ENCODE peak calls at places on chromosomes 16 and 17, in nine cellular contexts. One of them, this sample, is unnamed.

GRCh38 chr17:5203908-5204294 is 12.2 kb upstream of the ZNF594 start:
- DNase-seq in neural progenitor cell: no peak
- DNase-seq in brain microvascular endothelial cell: peak
- DNase-seq in H9: no peak
- DNase-seq in left lung: no peak
- DNase-seq in OCI-LY7: no peak
- DNase-seq in heart right ventricle: no peak
- DNase-seq in keratinocyte: no peak
- DNase-seq in sigmoid colon: no peak
- DNase-seq in this sample: no peak

GRCh38 chr17:64599187-64599676 is 62.9 kb downstream of the SMURF2 start:
- DNase-seq in keratinocyte: no peak
- DNase-seq in brain microvascular endothelial cell: no peak
- DNase-seq in heart right ventricle: no peak
- DNase-seq in left lung: no peak
- DNase-seq in H9: peak
- DNase-seq in sigmoid colon: no peak
- DNase-seq in OCI-LY7: peak
- DNase-seq in neural progenitor cell: peak
- DNase-seq in this sample: no peak

GRCh38 chr17:15999974-16000827 is 577 bp downstream of the TTC19 start:
- DNase-seq in neural progenitor cell: peak
- DNase-seq in keratinocyte: no peak
- DNase-seq in H9: no peak
- DNase-seq in left lung: no peak
- DNase-seq in OCI-LY7: peak
- DNase-seq in sigmoid colon: peak
- DNase-seq in brain microvascular endothelial cell: peak
- DNase-seq in heart right ventricle: peak
- DNase-seq in this sample: peak

GRCh38 chr16:30144917-30145316 is 21.9 kb upstream of the MAPK3 start:
- DNase-seq in H9: no peak
- DNase-seq in neural progenitor cell: no peak
- DNase-seq in brain microvascular endothelial cell: no peak
- DNase-seq in OCI-LY7: no peak
- DNase-seq in left lung: no peak
- DNase-seq in sigmoid colon: no peak
- DNase-seq in keratinocyte: no peak
- DNase-seq in heart right ventricle: no peak
- DNase-seq in this sample: no peak

GRCh38 chr17:31112001-31112661 is 17.4 kb downstream of the NF1 start:
- DNase-seq in brain microvascular endothelial cell: no peak
- DNase-seq in OCI-LY7: no peak
- DNase-seq in sigmoid colon: no peak
- DNase-seq in keratinocyte: no peak
- DNase-seq in left lung: no peak
- DNase-seq in H9: no peak
- DNase-seq in neural progenitor cell: no peak
- DNase-seq in heart right ventricle: no peak
- DNase-seq in this sample: no peak

GRCh38 chr16:80803341-80804060 is 897 bp downstream of the CDYL2 start:
- DNase-seq in brain microvascular endothelial cell: no peak
- DNase-seq in neural progenitor cell: peak
- DNase-seq in OCI-LY7: peak
- DNase-seq in left lung: peak
- DNase-seq in keratinocyte: no peak
- DNase-seq in sigmoid colon: no peak
- DNase-seq in H9: peak
- DNase-seq in heart right ventricle: no peak
- DNase-seq in this sample: peak

GRCh38 chr16:81582655-81583441 is 138.2 kb downstream of the CMIP start:
- DNase-seq in sigmoid colon: no peak
- DNase-seq in H9: no peak
- DNase-seq in neural progenitor cell: peak
- DNase-seq in brain microvascular endothelial cell: no peak
- DNase-seq in keratinocyte: no peak
- DNase-seq in left lung: no peak
- DNase-seq in heart right ventricle: no peak
- DNase-seq in OCI-LY7: no peak
- DNase-seq in this sample: no peak

GRCh38 chr16:75288596-75289120 is 37.2 kb upstream of the BCAR1 start:
- DNase-seq in heart right ventricle: no peak
- DNase-seq in OCI-LY7: no peak
- DNase-seq in neural progenitor cell: no peak
- DNase-seq in keratinocyte: no peak
- DNase-seq in sigmoid colon: no peak
- DNase-seq in H9: no peak
- DNase-seq in left lung: no peak
- DNase-seq in brain microvascular endothelial cell: no peak
- DNase-seq in this sample: no peak

GRCh38 chr17:64777413-64778101 is 115.5 kb upstream of the SMURF2 start:
- DNase-seq in keratinocyte: no peak
- DNase-seq in H9: no peak
- DNase-seq in sigmoid colon: peak
- DNase-seq in heart right ventricle: no peak
- DNase-seq in OCI-LY7: peak
- DNase-seq in brain microvascular endothelial cell: no peak
- DNase-seq in left lung: peak
- DNase-seq in neural progenitor cell: peak
- DNase-seq in this sample: no peak

GRCh38 chr16:6157806-6158205 is 1060.2 kb upstream of the EEF2KMT start:
- DNase-seq in brain microvascular endothelial cell: no peak
- DNase-seq in H9: no peak
- DNase-seq in neural progenitor cell: no peak
- DNase-seq in sigmoid colon: no peak
- DNase-seq in OCI-LY7: no peak
- DNase-seq in heart right ventricle: no peak
- DNase-seq in left lung: no peak
- DNase-seq in keratinocyte: no peak
- DNase-seq in this sample: no peak

GRCh38 chr16:85819711-85820110 is 20.2 kb downstream of the COX4I1 start:
- DNase-seq in left lung: no peak
- DNase-seq in neural progenitor cell: no peak
- DNase-seq in heart right ventricle: no peak
- DNase-seq in H9: no peak
- DNase-seq in sigmoid colon: peak
- DNase-seq in brain microvascular endothelial cell: no peak
- DNase-seq in keratinocyte: no peak
- DNase-seq in OCI-LY7: no peak
- DNase-seq in this sample: no peak

GRCh38 chr17:65589321-65589720 is 27.9 kb upstream of the AXIN2 start:
- DNase-seq in sigmoid colon: no peak
- DNase-seq in brain microvascular endothelial cell: no peak
- DNase-seq in H9: no peak
- DNase-seq in left lung: no peak
- DNase-seq in keratinocyte: no peak
- DNase-seq in OCI-LY7: no peak
- DNase-seq in neural progenitor cell: no peak
- DNase-seq in heart right ventricle: no peak
- DNase-seq in this sample: no peak

GRCh38 chr17:49898547-49899490 is 51.0 kb upstream of the TAC4 start:
- DNase-seq in sigmoid colon: no peak
- DNase-seq in OCI-LY7: peak
- DNase-seq in H9: peak
- DNase-seq in heart right ventricle: no peak
- DNase-seq in left lung: no peak
- DNase-seq in brain microvascular endothelial cell: no peak
- DNase-seq in neural progenitor cell: peak
- DNase-seq in keratinocyte: no peak
- DNase-seq in this sample: peak

GRCh38 chr17:32443827-32444300 is 446 bp upstream of the PSMD11 start:
- DNase-seq in H9: no peak
- DNase-seq in brain microvascular endothelial cell: no peak
- DNase-seq in keratinocyte: no peak
- DNase-seq in heart right ventricle: no peak
- DNase-seq in left lung: no peak
- DNase-seq in OCI-LY7: no peak
- DNase-seq in sigmoid colon: no peak
- DNase-seq in neural progenitor cell: no peak
- DNase-seq in this sample: no peak
- TF ChIP-seq CTCF in H9: no peak
- TF ChIP-seq CTCF in brain microvascular endothelial cell: no peak
- TF ChIP-seq CTCF in keratinocyte: no peak
- TF ChIP-seq CTCF in heart right ventricle: no peak
- TF ChIP-seq CTCF in left lung: no peak
- TF ChIP-seq CTCF in OCI-LY7: peak
- TF ChIP-seq CTCF in sigmoid colon: no peak
- TF ChIP-seq CTCF in neural progenitor cell: peak
- TF ChIP-seq CTCF in this sample: peak

GRCh38 chr17:48503747-48504146 is 27.1 kb downstream of the HOXB1 start:
- DNase-seq in neural progenitor cell: no peak
- DNase-seq in H9: no peak
- DNase-seq in left lung: no peak
- DNase-seq in heart right ventricle: no peak
- DNase-seq in brain microvascular endothelial cell: no peak
- DNase-seq in sigmoid colon: no peak
- DNase-seq in keratinocyte: no peak
- DNase-seq in OCI-LY7: no peak
- DNase-seq in this sample: no peak

GRCh38 chr17:48502901-48503300 is 27.9 kb downstream of the HOXB1 start:
- DNase-seq in left lung: no peak
- DNase-seq in neural progenitor cell: no peak
- DNase-seq in heart right ventricle: no peak
- DNase-seq in OCI-LY7: no peak
- DNase-seq in H9: no peak
- DNase-seq in sigmoid colon: no peak
- DNase-seq in keratinocyte: no peak
- DNase-seq in brain microvascular endothelial cell: no peak
- DNase-seq in this sample: no peak

GRCh38 chr17:48505788-48506187 is 25.0 kb downstream of the HOXB1 start:
- DNase-seq in H9: no peak
- DNase-seq in keratinocyte: peak
- DNase-seq in left lung: no peak
- DNase-seq in heart right ventricle: no peak
- DNase-seq in OCI-LY7: peak
- DNase-seq in sigmoid colon: no peak
- DNase-seq in brain microvascular endothelial cell: peak
- DNase-seq in neural progenitor cell: no peak
- DNase-seq in this sample: no peak

GRCh38 chr17:48504953-48505352 is 25.9 kb downstream of the HOXB1 start:
- DNase-seq in sigmoid colon: no peak
- DNase-seq in neural progenitor cell: no peak
- DNase-seq in H9: no peak
- DNase-seq in keratinocyte: no peak
- DNase-seq in brain microvascular endothelial cell: no peak
- DNase-seq in OCI-LY7: no peak
- DNase-seq in left lung: no peak
- DNase-seq in heart right ventricle: no peak
- DNase-seq in this sample: no peak

GRCh38 chr17:48506246-48506645 is 24.6 kb downstream of the HOXB1 start:
- DNase-seq in brain microvascular endothelial cell: no peak
- DNase-seq in OCI-LY7: no peak
- DNase-seq in H9: no peak
- DNase-seq in left lung: no peak
- DNase-seq in sigmoid colon: no peak
- DNase-seq in keratinocyte: no peak
- DNase-seq in neural progenitor cell: no peak
- DNase-seq in heart right ventricle: no peak
- DNase-seq in this sample: no peak
- TF ChIP-seq CTCF in brain microvascular endothelial cell: peak
- TF ChIP-seq CTCF in OCI-LY7: peak
- TF ChIP-seq CTCF in H9: no peak
- TF ChIP-seq CTCF in left lung: no peak
- TF ChIP-seq CTCF in sigmoid colon: no peak
- TF ChIP-seq CTCF in keratinocyte: no peak
- TF ChIP-seq CTCF in neural progenitor cell: no peak
- TF ChIP-seq CTCF in heart right ventricle: no peak
- TF ChIP-seq CTCF in this sample: no peak

GRCh38 chr17:72343911-72344310 is 223.1 kb downstream of the SOX9 start:
- DNase-seq in heart right ventricle: no peak
- DNase-seq in brain microvascular endothelial cell: no peak
- DNase-seq in sigmoid colon: no peak
- DNase-seq in keratinocyte: no peak
- DNase-seq in H9: no peak
- DNase-seq in neural progenitor cell: no peak
- DNase-seq in left lung: no peak
- DNase-seq in OCI-LY7: no peak
- DNase-seq in this sample: no peak

GRCh38 chr17:72345083-72345482 is 224.3 kb downstream of the SOX9 start:
- DNase-seq in heart right ventricle: no peak
- DNase-seq in H9: no peak
- DNase-seq in keratinocyte: no peak
- DNase-seq in brain microvascular endothelial cell: no peak
- DNase-seq in neural progenitor cell: no peak
- DNase-seq in OCI-LY7: no peak
- DNase-seq in sigmoid colon: no peak
- DNase-seq in left lung: no peak
- DNase-seq in this sample: no peak

GRCh38 chr17:72346306-72346705 is 225.5 kb downstream of the SOX9 start:
- DNase-seq in sigmoid colon: no peak
- DNase-seq in keratinocyte: no peak
- DNase-seq in heart right ventricle: no peak
- DNase-seq in OCI-LY7: no peak
- DNase-seq in brain microvascular endothelial cell: no peak
- DNase-seq in left lung: no peak
- DNase-seq in neural progenitor cell: no peak
- DNase-seq in H9: no peak
- DNase-seq in this sample: no peak

GRCh38 chr17:72345536-72345935 is 224.7 kb downstream of the SOX9 start:
- DNase-seq in H9: no peak
- DNase-seq in brain microvascular endothelial cell: no peak
- DNase-seq in left lung: no peak
- DNase-seq in heart right ventricle: no peak
- DNase-seq in sigmoid colon: no peak
- DNase-seq in neural progenitor cell: no peak
- DNase-seq in keratinocyte: no peak
- DNase-seq in OCI-LY7: no peak
- DNase-seq in this sample: no peak

GRCh38 chr17:72344613-72345012 is 223.8 kb downstream of the SOX9 start:
- DNase-seq in heart right ventricle: no peak
- DNase-seq in neural progenitor cell: no peak
- DNase-seq in left lung: no peak
- DNase-seq in H9: no peak
- DNase-seq in keratinocyte: no peak
- DNase-seq in sigmoid colon: no peak
- DNase-seq in OCI-LY7: no peak
- DNase-seq in brain microvascular endothelial cell: no peak
- DNase-seq in this sample: no peak
- TF ChIP-seq CTCF in heart right ventricle: no peak
- TF ChIP-seq CTCF in neural progenitor cell: no peak
- TF ChIP-seq CTCF in left lung: no peak
- TF ChIP-seq CTCF in H9: no peak
- TF ChIP-seq CTCF in keratinocyte: no peak
- TF ChIP-seq CTCF in sigmoid colon: no peak
- TF ChIP-seq CTCF in OCI-LY7: no peak
- TF ChIP-seq CTCF in brain microvascular endothelial cell: no peak
- TF ChIP-seq CTCF in this sample: no peak

GRCh38 chr16:88628512-88628974 is 9.8 kb upstream of the IL17C start:
- DNase-seq in brain microvascular endothelial cell: no peak
- DNase-seq in neural progenitor cell: peak
- DNase-seq in H9: peak
- DNase-seq in left lung: no peak
- DNase-seq in keratinocyte: no peak
- DNase-seq in heart right ventricle: peak
- DNase-seq in sigmoid colon: no peak
- DNase-seq in OCI-LY7: peak
- DNase-seq in this sample: peak
- TF ChIP-seq CTCF in brain microvascular endothelial cell: peak
- TF ChIP-seq CTCF in neural progenitor cell: peak
- TF ChIP-seq CTCF in H9: peak
- TF ChIP-seq CTCF in left lung: no peak
- TF ChIP-seq CTCF in keratinocyte: peak
- TF ChIP-seq CTCF in heart right ventricle: peak
- TF ChIP-seq CTCF in sigmoid colon: no peak
- TF ChIP-seq CTCF in OCI-LY7: peak
- TF ChIP-seq CTCF in this sample: peak